ENCODE peak calls at places on chromosomes 5 and 9, in ten cellular contexts. P is AG04450, N is gastrocnemius medialis, R is fibroblast of mammary gland, E is body of pancreas, X is PC-9, C is thyroid gland, I is A549, A is SK-N-SH, S is ovary. V is an unnamed sample.
A peak's percentile ranks its signal among the peaks of the same experiment; 100 is the strongest.

GRCh38 chr5:170315154-170315553 is 17.6 kb upstream of the LCP2 start:
- DNase-seq in P (no peak), N (peak; percentile 61), R (peak; percentile 61), E (peak; percentile 39), X (no peak), C (peak; percentile 70), I (no peak), A (no peak), S (peak; percentile 86), V (no peak)

GRCh38 chr5:74056789-74057164 is 430.8 kb downstream of the ARHGEF28 start:
- DNase-seq in P (no peak), N (no peak), R (peak; percentile 33), E (peak; percentile 70), X (peak; percentile 53), C (peak; percentile 60), I (peak; percentile 56), A (no peak), S (no peak), V (no peak)

GRCh38 chr5:142984016-142984415 is 213.8 kb downstream of the ARHGAP26 start:
- DNase-seq in P (no peak), N (no peak), R (no peak), E (no peak), X (no peak), C (no peak), I (no peak), A (no peak), S (no peak), V (no peak)

GRCh38 chr5:43536972-43537371 is 19.9 kb downstream of the PAIP1 start:
- DNase-seq in P (no peak), N (no peak), R (no peak), E (no peak), X (no peak), C (no peak), I (no peak), A (no peak), S (no peak), V (no peak)

GRCh38 chr5:62645223-62645622 is 66.6 kb downstream of the LRRC70 start:
- DNase-seq in P (no peak), N (no peak), R (no peak), E (no peak), X (no peak), C (no peak), I (no peak), A (no peak), S (no peak), V (no peak)

GRCh38 chr9:134571946-134572914 is 69.4 kb upstream of the COL5A1 start:
- DNase-seq in P (no peak), N (no peak), R (no peak), E (no peak), X (no peak), C (no peak), I (no peak), A (no peak), S (no peak), V (no peak)

GRCh38 chr5:61450880-61451279 is 118.8 kb downstream of the ZSWIM6 start:
- DNase-seq in P (no peak), N (no peak), R (peak; percentile 78), E (peak; percentile 49), X (no peak), C (peak; percentile 38), I (peak; percentile 57), A (peak; percentile 19), S (no peak), V (no peak)

GRCh38 chr9:19030899-19031298 is 2.1 kb downstream of the SAXO1 start:
- DNase-seq in P (no peak), N (no peak), R (no peak), E (no peak), X (no peak), C (no peak), I (no peak), A (no peak), S (no peak), V (no peak)

GRCh38 chr9:108565651-108566378 is 290.0 kb downstream of the ACTL7B start:
- DNase-seq in P (peak; percentile 81), N (no peak), R (peak; percentile 93), E (peak; percentile 71), X (peak; percentile 77), C (peak; percentile 54), I (peak; percentile 82), A (peak; percentile 52), S (peak; percentile 60), V (peak; percentile 27)

GRCh38 chr5:111984044-111984443 is 227.1 kb upstream of the NREP start:
- DNase-seq in P (no peak), N (no peak), R (peak; percentile 99), E (no peak), X (peak; percentile 61), C (no peak), I (peak; percentile 9), A (peak; percentile 21), S (no peak), V (no peak)

DNA sequence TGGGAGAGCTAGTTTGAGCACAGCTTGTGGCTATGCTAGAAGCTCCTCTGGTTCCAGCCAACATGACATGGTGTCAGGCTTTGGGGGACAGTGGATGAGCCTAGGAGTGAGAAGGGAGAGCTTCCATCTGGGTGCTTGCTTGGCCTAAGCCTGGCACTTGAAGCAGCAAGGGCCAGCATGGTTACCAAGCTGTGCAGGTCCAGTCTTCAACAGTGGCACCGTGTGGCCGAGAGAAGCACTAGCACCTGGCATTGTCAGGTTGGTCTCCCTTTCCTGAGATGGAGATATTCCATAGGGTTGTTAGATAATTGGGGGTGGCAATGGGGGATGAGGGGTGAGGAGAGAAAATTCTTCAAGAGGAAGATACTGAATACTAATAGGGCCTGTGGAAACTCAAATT is 261.9 kb downstream of the PBX3 start:
- DNase-seq in P (no peak), N (no peak), R (peak; percentile 2), E (no peak), X (no peak), C (no peak), I (peak; percentile 50), A (no peak), S (no peak), V (no peak)
- TF ChIP-seq CTCF in P (peak; percentile 19), N (no peak), R (peak; percentile 24), E (no peak), X (peak; percentile 47), C (no peak), I (no peak), A (peak; percentile 40), S (no peak), V (peak; percentile 23)

DNA sequence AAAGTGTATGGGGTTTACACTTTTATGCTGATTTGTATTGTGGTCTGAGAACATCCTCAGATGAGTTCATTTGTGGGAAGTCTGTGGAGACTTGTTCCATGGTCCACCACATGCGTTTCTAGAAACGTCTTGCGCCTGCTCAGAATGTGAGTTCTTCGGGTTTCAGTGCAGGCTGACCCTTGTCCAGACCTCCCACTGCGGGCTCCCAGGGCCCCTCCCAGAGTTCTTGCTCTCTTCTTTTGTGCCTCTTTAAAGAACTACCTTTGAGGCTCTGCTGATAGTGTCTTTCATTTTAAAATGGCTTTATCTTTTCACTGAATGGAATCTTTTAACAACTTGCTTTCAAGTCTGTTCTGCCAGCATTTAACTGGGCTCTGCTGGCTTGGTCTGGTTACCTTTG is 17.6 kb downstream of the NDUFS6 start:
- DNase-seq in P (no peak), N (no peak), R (no peak), E (no peak), X (no peak), C (no peak), I (no peak), A (no peak), S (no peak), V (no peak)
- H3K4me3 ChIP-seq in P (no peak overlapping the region), N (no peak overlapping the region), R (no peak overlapping the region), E (no peak overlapping the region), X (no peak overlapping the region), C (no peak overlapping the region), I (no peak overlapping the region), A (no peak overlapping the region), S (no peak overlapping the region), V (no peak overlapping the region)

DNA sequence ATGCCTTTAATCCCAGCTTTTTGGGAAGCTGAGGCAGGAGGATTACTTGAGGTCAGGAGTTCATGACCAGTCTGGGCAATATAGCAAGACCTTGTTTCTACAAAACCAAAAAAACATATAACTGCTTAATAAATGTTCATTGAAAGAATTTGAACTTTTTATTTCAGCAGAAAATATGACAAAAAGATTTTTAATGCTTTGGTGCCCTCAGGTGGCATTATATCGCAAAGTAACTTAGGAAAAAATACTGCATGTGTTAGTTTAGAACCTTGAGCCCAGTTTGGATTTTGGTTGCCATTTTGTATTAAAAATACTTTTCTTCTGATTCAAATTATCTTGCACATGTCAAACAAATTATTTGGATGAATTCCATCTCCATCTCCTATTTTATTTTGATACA is 103.2 kb downstream of the GPBP1 start:
- DNase-seq in P (no peak), N (no peak), R (peak; percentile 41), E (no peak), X (no peak), C (no peak), I (peak; percentile 28), A (peak; percentile 8), S (no peak), V (no peak)
- TF ChIP-seq CTCF in P (peak; percentile 38), N (no peak), R (peak; percentile 35), E (no peak), X (peak; percentile 65), C (no peak), I (peak; percentile 64), A (peak; percentile 58), S (no peak), V (no peak)

GRCh38 chr9:38687992-38688391 is 31.9 kb downstream of the FAM240B start:
- DNase-seq in P (no peak), N (no peak), R (no peak), E (no peak), X (no peak), C (no peak), I (no peak), A (no peak), S (no peak), V (no peak)
- H3K4me3 ChIP-seq in P (no peak overlapping the region), N (no peak overlapping the region), R (no peak overlapping the region), E (no peak overlapping the region), X (peak overlapping the region; percentile 49), C (no peak overlapping the region), I (peak overlapping the region; percentile 27), A (no peak overlapping the region), S (no peak overlapping the region), V (no peak overlapping the region)

GRCh38 chr5:76025069-76025468 is 58.1 kb upstream of the SV2C start:
- DNase-seq in P (no peak), N (no peak), R (no peak), E (no peak), X (no peak), C (no peak), I (no peak), A (peak; percentile 63), S (no peak), V (no peak)

GRCh38 chr5:76029739-76030138 is 53.4 kb upstream of the SV2C start:
- DNase-seq in P (no peak), N (no peak), R (no peak), E (no peak), X (no peak), C (no peak), I (no peak), A (no peak), S (no peak), V (no peak)

GRCh38 chr5:76025790-76026189 is 57.4 kb upstream of the SV2C start:
- DNase-seq in P (no peak), N (no peak), R (no peak), E (no peak), X (no peak), C (no peak), I (no peak), A (no peak), S (no peak), V (no peak)

DNA sequence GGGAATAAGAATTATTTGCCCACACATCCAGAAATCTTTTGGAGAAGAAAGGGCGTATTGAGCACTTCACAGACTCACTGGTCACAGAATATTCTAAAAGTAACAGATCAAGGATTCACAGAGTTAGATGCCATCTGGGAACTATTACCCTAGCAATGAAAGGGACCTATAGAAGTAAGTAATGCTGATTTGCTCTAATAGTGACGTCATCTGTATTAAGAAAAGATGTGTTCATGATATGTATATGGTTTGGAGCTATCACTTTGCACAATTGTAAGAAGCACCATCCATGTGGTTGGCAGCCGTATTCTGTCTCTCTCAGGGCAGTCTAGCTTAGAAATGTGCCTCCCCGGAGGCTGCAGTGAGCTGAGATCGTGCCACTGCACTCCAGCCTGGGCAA is 52.8 kb upstream of the SV2C start:
- DNase-seq in P (no peak), N (no peak), R (no peak), E (no peak), X (no peak), C (no peak), I (no peak), A (peak; percentile 15), S (no peak), V (no peak)
- TF ChIP-seq CTCF in P (no peak), N (no peak), R (no peak), E (no peak), X (no peak), C (no peak), I (no peak), A (no peak), S (no peak), V (no peak)

V was measured in GM12864.